ENCODE peak calls at places on chromosomes 12 and 14, in six cellular contexts. D is gastrocnemius medialis, K is breast epithelium, W is cardiac muscle cell, Q is transverse colon, S is right lobe of liver. E is an unnamed sample.

GRCh38 chr14:61381589-61381988 is 60.2 kb downstream of the PRKCH start:
- DNase-seq in D (peak), K (peak), W (no peak), Q (no peak), S (no peak), E (peak)

GRCh38 chr14:42047421-42048045 is 440.9 kb downstream of the LRFN5 start:
- DNase-seq in D (no peak), K (no peak), W (peak), Q (no peak), S (no peak), E (no peak)

GRCh38 chr12:120720972-120721801 is 4.4 kb upstream of the ACADS start:
- DNase-seq in D (no peak), K (no peak), W (no peak), Q (no peak), S (no peak), E (no peak)

GRCh38 chr12:7156259-7157197 is 26.4 kb downstream of the CLSTN3 start:
- DNase-seq in D (no peak), K (no peak), W (no peak), Q (no peak), S (no peak), E (no peak)

GRCh38 chr14:93994919-93995682 is 2.0 kb upstream of the CCDC197 start:
- DNase-seq in D (peak), K (peak), W (peak), Q (peak), S (no peak), E (no peak)

GRCh38 chr14:67665886-67666285 is 8.5 kb downstream of the VTI1B start:
- DNase-seq in D (no peak), K (no peak), W (peak), Q (no peak), S (no peak), E (no peak)

GRCh38 chr14:51957950-51958349 is 31.4 kb upstream of the RTRAF start:
- DNase-seq in D (no peak), K (no peak), W (peak), Q (no peak), S (no peak), E (no peak)

GRCh38 chr12:130761537-130762318 is 45.6 kb upstream of the RIMBP2 start:
- DNase-seq in D (no peak), K (no peak), W (peak), Q (peak), S (no peak), E (no peak)

GRCh38 chr12:26564391-26564790 is 268.6 kb downstream of the ITPR2 start:
- DNase-seq in D (no peak), K (no peak), W (peak), Q (no peak), S (no peak), E (no peak)

GRCh38 chr12:47775100-47775911 is 2.3 kb downstream of the SLC48A1 start:
- DNase-seq in D (no peak), K (no peak), W (peak), Q (no peak), S (no peak), E (no peak)

GRCh38 chr12:80862606-80863005 is 75.1 kb downstream of the LIN7A start:
- DNase-seq in D (no peak), K (no peak), W (peak), Q (no peak), S (no peak), E (no peak)

GRCh38 chr14:100816286-100816949 is 9.5 kb upstream of the MEG3 start:
- DNase-seq in D (no peak), K (no peak), W (no peak), Q (no peak), S (no peak), E (no peak)

GRCh38 chr12:131856366-131857097 is 28.3 kb downstream of the MMP17 start:
- DNase-seq in D (no peak), K (no peak), W (no peak), Q (no peak), S (no peak), E (no peak)

GRCh38 chr12:95118788-95119179 is 45.4 kb upstream of the NR2C1 start:
- DNase-seq in D (no peak), K (no peak), W (no peak), Q (no peak), S (no peak), E (no peak)

GRCh38 chr14:73728106-73729014 is 14.2 kb upstream of the PNMA1 start:
- DNase-seq in D (peak), K (peak), W (peak), Q (peak), S (peak), E (peak)

GRCh38 chr12:89181271-89181920 is 170.9 kb downstream of the DUSP6 start:
- DNase-seq in D (no peak), K (no peak), W (peak), Q (no peak), S (no peak), E (no peak)

GRCh38 chr12:60174914-60175313 is 579.1 kb downstream of the SLC16A7 start:
- DNase-seq in D (no peak), K (no peak), W (no peak), Q (no peak), S (no peak), E (no peak)

GRCh38 chr14:64673748-64674147 is 30.5 kb upstream of the PLEKHG3 start:
- DNase-seq in D (no peak), K (no peak), W (no peak), Q (no peak), S (no peak), E (no peak)

GRCh38 chr12:80154261-80154660 is 54.9 kb downstream of the OTOGL start:
- DNase-seq in D (no peak), K (no peak), W (no peak), Q (no peak), S (no peak), E (no peak)

GRCh38 chr14:79356040-79356439 is 855.3 kb downstream of the DIO2 start:
- DNase-seq in D (no peak), K (no peak), W (no peak), Q (no peak), S (no peak), E (no peak)

GRCh38 chr12:67747869-67748760 is 99.6 kb downstream of the DYRK2 start:
- DNase-seq in D (peak), K (no peak), W (peak), Q (peak), S (peak), E (no peak)

GRCh38 chr12:29157486-29157946 is 8.4 kb downstream of the FAR2 start:
- DNase-seq in D (no peak), K (no peak), W (peak), Q (no peak), S (no peak), E (no peak)

GRCh38 chr14:30547388-30548048 is 11.4 kb upstream of the G2E3 start:
- DNase-seq in D (no peak), K (no peak), W (no peak), Q (no peak), S (no peak), E (no peak)

GRCh38 chr12:113149361-113150150 is at the start of gene CFAP73:
- DNase-seq in D (no peak), K (peak), W (peak), Q (peak), S (no peak), E (no peak)
- H3K27ac ChIP-seq in D (no peak), K (peak), W (no peak), Q (peak), S (no peak), E (no peak)

GRCh38 chr12:78864483-78865296 is at the start of gene SYT1:
- DNase-seq in D (no peak), K (peak), W (peak), Q (peak), S (no peak), E (peak)

GRCh38 chr12:78863482-78864427 is 819 bp upstream of the SYT1 start:
- DNase-seq in D (no peak), K (peak), W (peak), Q (peak), S (no peak), E (peak)

GRCh38 chr12:78870539-78870938 is 6.0 kb downstream of the SYT1 start:
- DNase-seq in D (no peak), K (no peak), W (no peak), Q (no peak), S (no peak), E (no peak)

GRCh38 chr12:78866518-78866917 is 1.9 kb downstream of the SYT1 start:
- DNase-seq in D (no peak), K (no peak), W (no peak), Q (no peak), S (no peak), E (no peak)

DNA sequence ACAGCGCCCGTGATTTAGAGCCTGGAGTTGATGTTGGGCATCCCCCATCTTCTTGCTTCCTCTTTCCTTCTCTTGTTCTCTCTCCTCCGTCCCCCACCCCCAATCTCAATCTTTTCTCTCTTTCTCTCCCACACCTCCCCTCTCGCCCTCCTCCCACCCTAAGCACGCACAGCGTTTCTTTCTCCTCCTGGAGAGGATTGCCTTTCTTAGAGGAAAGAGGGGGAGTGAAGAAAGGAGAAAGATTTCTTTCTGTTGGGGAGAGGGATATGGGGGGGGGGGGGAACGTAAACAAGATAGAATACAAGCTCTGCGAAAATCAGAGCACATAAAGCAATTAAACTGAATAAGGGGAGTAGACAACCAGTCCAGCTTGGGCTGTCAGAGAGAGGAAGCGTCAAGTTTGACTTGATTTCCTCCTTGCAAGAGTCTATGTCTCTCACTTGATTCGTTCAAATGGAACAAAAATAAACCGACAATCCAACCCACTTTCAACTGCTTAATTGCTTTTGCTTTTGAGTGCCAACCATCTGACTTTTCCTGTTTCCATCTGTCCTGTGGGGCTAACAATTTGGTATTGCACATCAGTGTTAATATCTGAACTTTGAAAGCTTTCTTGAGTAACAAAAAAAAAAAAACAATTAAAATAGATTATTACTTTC is 852 bp downstream of the SYT1 start:
- DNase-seq in D (no peak), K (no peak), W (no peak), Q (no peak), S (no peak), E (no peak)
- H3K4me3 ChIP-seq in D (peak), K (peak), W (no peak), Q (no peak), S (no peak), E (peak)

GRCh38 chr12:19842116-19842515 is 402.8 kb downstream of the AEBP2 start:
- DNase-seq in D (no peak), K (no peak), W (peak), Q (no peak), S (no peak), E (no peak)
- H3K27ac ChIP-seq in D (no peak), K (no peak), W (no peak), Q (no peak), S (no peak), E (no peak)

DNA sequence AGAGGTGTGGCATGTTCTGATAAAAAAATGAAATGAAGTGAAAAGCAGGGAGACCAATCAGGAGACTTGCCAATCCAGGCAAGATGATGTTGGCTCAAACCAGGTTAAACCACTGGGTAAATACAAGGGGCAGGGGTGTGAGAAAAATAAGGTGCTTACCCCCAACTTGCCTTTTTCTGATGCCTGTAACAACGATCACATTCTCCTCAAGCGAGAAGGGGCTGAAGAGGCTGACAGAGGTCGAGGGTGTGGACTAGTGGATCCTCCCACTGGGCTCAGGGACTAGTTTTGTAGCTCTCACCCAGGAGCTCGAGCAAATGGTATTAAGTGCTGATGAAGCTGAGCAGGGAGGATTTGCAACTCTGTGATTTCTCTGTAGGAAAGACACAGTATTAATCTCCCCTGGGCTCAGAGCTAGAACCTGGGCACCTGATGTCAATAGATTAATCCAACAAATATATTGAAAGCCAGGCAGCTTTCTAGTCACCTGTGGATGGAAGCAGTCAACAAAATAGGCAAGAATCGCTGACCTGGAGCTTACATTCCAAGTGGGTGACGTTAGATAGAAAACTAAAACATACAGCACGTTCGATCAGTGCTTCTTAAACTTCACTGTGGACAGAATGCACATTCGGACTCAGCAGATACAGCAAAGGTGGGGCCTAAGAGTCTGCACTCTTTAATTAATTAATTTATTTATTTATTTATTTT is 15.2 kb upstream of the EAPP start:
- DNase-seq in D (no peak), K (no peak), W (no peak), Q (no peak), S (no peak), E (peak)
- H3K4me3 ChIP-seq in D (peak), K (no peak), W (no peak), Q (no peak), S (no peak), E (no peak)

DNA sequence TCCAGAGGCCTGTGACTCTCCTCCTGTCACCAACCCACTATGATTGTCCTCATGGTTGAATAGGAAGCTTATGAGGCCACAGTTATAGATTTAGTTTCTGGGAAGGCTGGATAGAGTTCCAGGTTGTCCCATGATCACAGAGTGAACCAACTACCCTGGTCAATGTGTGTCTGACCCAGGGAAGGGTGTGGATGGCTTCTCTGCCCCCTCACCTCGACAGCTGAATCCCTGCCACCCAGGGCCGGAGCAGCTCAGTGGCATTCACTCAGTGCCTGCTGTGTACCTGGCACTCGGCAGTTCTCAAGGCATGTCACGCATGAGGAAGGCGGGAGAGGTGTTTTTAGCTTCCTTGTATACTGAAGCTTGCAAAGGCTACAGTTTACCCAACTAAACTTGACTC is 43.2 kb downstream of the JDP2 start:
- DNase-seq in D (no peak), K (no peak), W (no peak), Q (no peak), S (no peak), E (no peak)
- H3K27ac ChIP-seq in D (peak), K (peak), W (no peak), Q (peak), S (no peak), E (no peak)

DNA sequence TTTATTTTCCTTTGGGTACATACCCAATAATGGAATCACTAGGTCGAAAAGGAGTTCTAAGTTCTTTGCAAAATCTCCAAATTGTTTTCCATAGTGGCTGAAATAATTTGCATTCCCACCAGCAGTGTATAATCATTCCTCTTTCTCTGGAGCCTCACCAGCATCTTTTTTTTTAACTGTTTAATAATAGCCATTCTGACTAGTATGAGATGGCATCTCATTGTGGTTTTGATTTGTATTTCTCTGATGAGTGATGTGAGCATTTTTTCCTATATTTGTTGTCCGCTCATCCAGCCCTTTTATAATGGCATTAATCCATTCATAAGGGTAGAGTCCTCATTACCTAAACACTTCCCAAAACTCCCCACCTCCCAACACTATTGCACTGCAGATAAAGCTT is 278.3 kb downstream of the SEC23A start:
- DNase-seq in D (no peak), K (no peak), W (no peak), Q (no peak), S (no peak), E (no peak)
- H3K4me3 ChIP-seq in D (no peak), K (no peak), W (no peak), Q (no peak), S (no peak), E (no peak)

E was measured in RWPE2.